ENCODE peak calls at places on chromosome 5, in four cellular contexts. One of them, this sample, is unnamed.

GRCh38 chr5:152488869-152489268 is 83.8 kb upstream of the NMUR2 start:
- DNase-seq in astrocyte of the spinal cord: no peak
- DNase-seq in BE2C: no peak
- DNase-seq in lung: no peak
- DNase-seq in this sample: no peak

GRCh38 chr5:36657563-36657995 is 51.2 kb downstream of the SLC1A3 start:
- DNase-seq in astrocyte of the spinal cord: peak
- DNase-seq in BE2C: no peak
- DNase-seq in lung: peak
- DNase-seq in this sample: peak

GRCh38 chr5:36031223-36031622 is 35.5 kb downstream of the UGT3A2 start:
- DNase-seq in astrocyte of the spinal cord: no peak
- DNase-seq in BE2C: no peak
- DNase-seq in lung: no peak
- DNase-seq in this sample: no peak

GRCh38 chr5:111820072-111820471 is 63.1 kb upstream of the NREP start:
- DNase-seq in astrocyte of the spinal cord: no peak
- DNase-seq in BE2C: no peak
- DNase-seq in lung: no peak
- DNase-seq in this sample: no peak

GRCh38 chr5:42952575-42952974 is 87.5 kb downstream of the ANXA2R start:
- DNase-seq in astrocyte of the spinal cord: no peak
- DNase-seq in BE2C: no peak
- DNase-seq in lung: no peak
- DNase-seq in this sample: no peak

GRCh38 chr5:96439477-96440184 is 6.6 kb upstream of the PCSK1 start:
- DNase-seq in astrocyte of the spinal cord: no peak
- DNase-seq in BE2C: no peak
- DNase-seq in lung: no peak
- DNase-seq in this sample: no peak

GRCh38 chr5:149397530-149397929 is 18.4 kb upstream of the IL17B start:
- DNase-seq in astrocyte of the spinal cord: peak
- DNase-seq in BE2C: no peak
- DNase-seq in lung: no peak
- DNase-seq in this sample: no peak

GRCh38 chr5:151612689-151613427 is 21.7 kb upstream of the FAT2 start:
- DNase-seq in astrocyte of the spinal cord: no peak
- DNase-seq in BE2C: no peak
- DNase-seq in lung: no peak
- DNase-seq in this sample: no peak

GRCh38 chr5:152077-152476 is 39.2 kb upstream of the LRRC14B start:
- DNase-seq in astrocyte of the spinal cord: no peak
- DNase-seq in BE2C: no peak
- DNase-seq in lung: no peak
- DNase-seq in this sample: no peak

GRCh38 chr5:131109540-131110255 is 55.4 kb downstream of the HINT1 start:
- DNase-seq in astrocyte of the spinal cord: peak
- DNase-seq in BE2C: peak
- DNase-seq in lung: no peak
- DNase-seq in this sample: peak

GRCh38 chr5:91098581-91098980 is 284.5 kb downstream of the ARRDC3 start:
- DNase-seq in astrocyte of the spinal cord: no peak
- DNase-seq in BE2C: no peak
- DNase-seq in lung: no peak
- DNase-seq in this sample: no peak

GRCh38 chr5:116546033-116546742 is 28.4 kb downstream of the SEMA6A start:
- DNase-seq in astrocyte of the spinal cord: no peak
- DNase-seq in BE2C: no peak
- DNase-seq in lung: no peak
- DNase-seq in this sample: no peak

GRCh38 chr5:143650296-143650695 is 161.7 kb upstream of the HMHB1 start:
- DNase-seq in astrocyte of the spinal cord: no peak
- DNase-seq in BE2C: no peak
- DNase-seq in lung: no peak
- DNase-seq in this sample: no peak

GRCh38 chr5:172150514-172151425 is 37.3 kb downstream of the STK10 start:
- DNase-seq in astrocyte of the spinal cord: peak
- DNase-seq in BE2C: no peak
- DNase-seq in lung: peak
- DNase-seq in this sample: no peak

GRCh38 chr5:145360936-145361335 is 474.2 kb downstream of the PRELID2 start:
- DNase-seq in astrocyte of the spinal cord: peak
- DNase-seq in BE2C: no peak
- DNase-seq in lung: no peak
- DNase-seq in this sample: no peak

GRCh38 chr5:118723021-118723338 is 265.4 kb downstream of the DTWD2 start:
- DNase-seq in astrocyte of the spinal cord: no peak
- DNase-seq in BE2C: no peak
- DNase-seq in lung: no peak
- DNase-seq in this sample: no peak

GRCh38 chr5:67814569-67815311 is 400.8 kb upstream of the PIK3R1 start:
- DNase-seq in astrocyte of the spinal cord: no peak
- DNase-seq in BE2C: no peak
- DNase-seq in lung: no peak
- DNase-seq in this sample: no peak

GRCh38 chr5:173653822-173654523 is 37.5 kb upstream of the BOD1 start:
- DNase-seq in astrocyte of the spinal cord: no peak
- DNase-seq in BE2C: peak
- DNase-seq in lung: no peak
- DNase-seq in this sample: no peak

GRCh38 chr5:95862636-95863382 is 40.3 kb upstream of the GLRX start:
- DNase-seq in astrocyte of the spinal cord: no peak
- DNase-seq in BE2C: no peak
- DNase-seq in lung: no peak
- DNase-seq in this sample: no peak

GRCh38 chr5:128436825-128437224 is 101.2 kb downstream of the FBN2 start:
- DNase-seq in astrocyte of the spinal cord: peak
- DNase-seq in BE2C: no peak
- DNase-seq in lung: no peak
- DNase-seq in this sample: peak

GRCh38 chr5:855771-856530 is 5.2 kb upstream of the ZDHHC11 start:
- DNase-seq in astrocyte of the spinal cord: no peak
- DNase-seq in BE2C: no peak
- DNase-seq in lung: no peak
- DNase-seq in this sample: no peak

GRCh38 chr5:170597876-170598275 is 94.1 kb downstream of the KCNIP1 start:
- DNase-seq in astrocyte of the spinal cord: peak
- DNase-seq in BE2C: no peak
- DNase-seq in lung: no peak
- DNase-seq in this sample: peak